ENCODE peak calls at places on chromosomes 6 and 20, in six cellular contexts. R is HuH-7; X is activated CD4-positive, alpha-beta T cell treated with anti-CD3 and anti-CD28 coated beads for 24 hours; L is NB4; D is hippocampal formation; V is brain microvascular endothelial cell. Y is an unnamed sample.
A peak's percentile ranks its signal among the peaks of the same experiment; 100 is the strongest.

GRCh38 chr6:53956068-53956711 is 155.1 kb upstream of the MLIP start:
- DNase-seq in X (no peak), V (peak; percentile 50), D (peak; percentile 84), R (peak; percentile 49), L (peak; percentile 42), Y (peak; percentile 84)

GRCh38 chr6:144012534-144012933 is 4.5 kb upstream of the PLAGL1 start:
- DNase-seq in R (no peak), X (no peak), V (peak; percentile 16), D (no peak), L (no peak), Y (no peak)

GRCh38 chr6:140040391-140040790 is 665.9 kb upstream of the CITED2 start:
- DNase-seq in V (no peak), R (no peak), D (no peak), L (no peak), X (no peak), Y (no peak)

GRCh38 chr6:118551063-118551672 is 3.1 kb downstream of the PLN start:
- DNase-seq in L (peak; percentile 66), R (peak; percentile 10), D (peak; percentile 76), X (no peak), V (peak; percentile 53), Y (peak; percentile 65)

GRCh38 chr6:13811627-13812358 is 2.6 kb downstream of the MCUR1 start:
- DNase-seq in L (peak; percentile 37), X (no peak), V (no peak), D (no peak), R (no peak), Y (peak; percentile 12)

GRCh38 chr6:10383312-10384063 is 31.4 kb downstream of the TFAP2A start:
- DNase-seq in V (no peak), R (peak; percentile 36), L (peak; percentile 65), X (no peak), D (no peak), Y (no peak)

GRCh38 chr6:88725111-88725711 is 238.2 kb downstream of the RNGTT start:
- DNase-seq in L (no peak), D (no peak), V (peak; percentile 89), X (no peak), R (peak; percentile 53), Y (peak; percentile 47)

GRCh38 chr6:38818691-38819090 is 103.6 kb downstream of the DNAH8 start:
- DNase-seq in V (no peak), D (no peak), R (no peak), L (no peak), X (no peak), Y (no peak)

GRCh38 chr20:3864518-3864917 is 17.9 kb downstream of the MAVS start:
- DNase-seq in D (no peak), V (no peak), X (no peak), R (no peak), L (no peak), Y (no peak)